ENCODE peak calls at places on chromosomes 5 and 9, in nine cellular contexts. M, V, T, C, Q, W, U, H and E are unnamed samples.

GRCh38 chr9:124468061-124468740 is 17.9 kb downstream of the ADGRD2 start:
- DNase-seq in M (no peak), V (no peak), T (no peak), C (no peak), Q (no peak), W (no peak), U (no peak), H (no peak), E (no peak)

GRCh38 chr5:76193635-76194034 is 110.5 kb downstream of the SV2C start:
- DNase-seq in M (no peak), V (no peak), T (no peak), C (no peak), Q (no peak), W (no peak), U (no peak), H (no peak), E (no peak)

GRCh38 chr9:20526500-20527319 is 95.6 kb downstream of the MLLT3 start:
- DNase-seq in M (peak; percentile 36), V (no peak), T (no peak), C (peak; percentile 73), Q (no peak), W (no peak), U (no peak), H (no peak), E (no peak)

GRCh38 chr5:75668988-75669760 is 48.1 kb downstream of the POC5 start:
- DNase-seq in M (peak; percentile 83), V (peak; percentile 76), T (peak; percentile 43), C (peak; percentile 9), Q (peak; percentile 65), W (no peak), U (no peak), H (peak; percentile 17), E (no peak)

GRCh38 chr9:33354651-33355211 is 47.6 kb downstream of the AQP7 start:
- DNase-seq in M (peak; percentile 70), V (no peak), T (no peak), C (peak; percentile 12), Q (no peak), W (peak; percentile 27), U (no peak), H (no peak), E (no peak)

GRCh38 chr5:98414938-98415337 is 358.5 kb upstream of the RGMB start:
- DNase-seq in M (peak; percentile 97), V (no peak), T (no peak), C (peak; percentile 98), Q (no peak), W (no peak), U (no peak), H (no peak), E (no peak)

GRCh38 chr9:91411096-91411771 is 12.4 kb downstream of the NFIL3 start:
- DNase-seq in M (peak; percentile 37), V (no peak), T (no peak), C (no peak), Q (no peak), W (no peak), U (no peak), H (no peak), E (no peak)

GRCh38 chr5:163252951-163253350 is 184.4 kb upstream of the CCNG1 start:
- DNase-seq in M (no peak), V (no peak), T (no peak), C (no peak), Q (no peak), W (no peak), U (no peak), H (no peak), E (no peak)

GRCh38 chr9:35666045-35666444 is 1.1 kb upstream of the ARHGEF39 start:
- DNase-seq in M (peak; percentile 78), V (no peak), T (no peak), C (no peak), Q (no peak), W (no peak), U (no peak), H (no peak), E (no peak)

GRCh38 chr9:132447346-132447745 is 37.3 kb downstream of the CFAP77 start:
- DNase-seq in M (no peak), V (no peak), T (no peak), C (no peak), Q (no peak), W (peak; percentile 65), U (no peak), H (no peak), E (no peak)

GRCh38 chr9:88313364-88314220 is 74.7 kb upstream of the SPIN1 start:
- DNase-seq in M (no peak), V (no peak), T (no peak), C (no peak), Q (no peak), W (peak; percentile 13), U (no peak), H (no peak), E (no peak)

GRCh38 chr9:119968837-119969707 is 599.8 kb upstream of the BRINP1 start:
- DNase-seq in M (peak; percentile 74), V (peak; percentile 24), T (peak; percentile 18), C (peak; percentile 45), Q (peak; percentile 63), W (peak; percentile 85), U (no peak), H (no peak), E (peak; percentile 34)

GRCh38 chr5:37886207-37886905 is 46.5 kb upstream of the GDNF start:
- DNase-seq in M (peak; percentile 41), V (no peak), T (no peak), C (no peak), Q (no peak), W (peak; percentile 68), U (no peak), H (no peak), E (no peak)

GRCh38 chr5:138942861-138943260 is 67.7 kb upstream of the LRRTM2 start:
- DNase-seq in M (no peak), V (no peak), T (no peak), C (no peak), Q (no peak), W (peak; percentile 87), U (no peak), H (no peak), E (no peak)

GRCh38 chr5:132498686-132499271 is 8.2 kb upstream of the IRF1 start:
- DNase-seq in M (peak; percentile 74), V (no peak), T (no peak), C (no peak), Q (no peak), W (no peak), U (no peak), H (no peak), E (no peak)

GRCh38 chr9:15333376-15333881 is 26.4 kb upstream of the TTC39B start:
- DNase-seq in M (no peak), V (no peak), T (no peak), C (no peak), Q (peak; percentile 23), W (no peak), U (no peak), H (no peak), E (no peak)

GRCh38 chr9:132439153-132439552 is 29.1 kb downstream of the CFAP77 start:
- DNase-seq in M (no peak), V (no peak), T (no peak), C (no peak), Q (no peak), W (no peak), U (no peak), H (no peak), E (no peak)

GRCh38 chr5:36575367-36575781 is 31.0 kb upstream of the SLC1A3 start:
- DNase-seq in M (peak; percentile 78), V (no peak), T (no peak), C (peak; percentile 51), Q (no peak), W (no peak), U (no peak), H (no peak), E (no peak)

GRCh38 chr5:132496631-132497487 is 6.3 kb upstream of the IRF1 start:
- DNase-seq in M (peak; percentile 92), V (peak; percentile 67), T (peak; percentile 43), C (peak; percentile 87), Q (peak; percentile 95), W (peak; percentile 32), U (no peak), H (no peak), E (no peak)

GRCh38 chr5:10567181-10567591 is 3.3 kb downstream of the ANKRD33B start:
- DNase-seq in M (peak; percentile 49), V (no peak), T (no peak), C (no peak), Q (no peak), W (no peak), U (no peak), H (no peak), E (no peak)

GRCh38 chr9:112378441-112379176 is 1.3 kb upstream of the HSDL2 start:
- DNase-seq in M (peak; percentile 48), V (peak; percentile 13), T (no peak), C (peak; percentile 4), Q (peak; percentile 40), W (peak; percentile 37), U (no peak), H (no peak), E (no peak)

GRCh38 chr5:134574521-134574920 is 49.1 kb downstream of the JADE2 start:
- DNase-seq in M (no peak), V (no peak), T (no peak), C (no peak), Q (no peak), W (no peak), U (no peak), H (no peak), E (no peak)

GRCh38 chr5:120446896-120447295 is 17.2 kb upstream of the PRR16 start:
- DNase-seq in M (no peak), V (no peak), T (no peak), C (no peak), Q (no peak), W (no peak), U (no peak), H (no peak), E (no peak)

GRCh38 chr9:22454021-22454420 is 7.4 kb downstream of the DMRTA1 start:
- DNase-seq in M (peak; percentile 44), V (no peak), T (no peak), C (peak; percentile 51), Q (no peak), W (no peak), U (no peak), H (no peak), E (no peak)

GRCh38 chr9:105967798-105968197 is 273.5 kb downstream of the TMEM38B start:
- DNase-seq in M (no peak), V (no peak), T (no peak), C (no peak), Q (no peak), W (no peak), U (no peak), H (no peak), E (no peak)

GRCh38 chr5:108919591-108920326 is 172.1 kb downstream of the FER start:
- DNase-seq in M (no peak), V (no peak), T (no peak), C (peak; percentile 5), Q (no peak), W (no peak), U (no peak), H (no peak), E (no peak)

GRCh38 chr9:89870207-89870606 is 265.4 kb downstream of the GADD45G start:
- DNase-seq in M (no peak), V (no peak), T (no peak), C (no peak), Q (no peak), W (no peak), U (no peak), H (no peak), E (no peak)

GRCh38 chr9:133842174-133842573 is 104.0 kb upstream of the SARDH start:
- DNase-seq in M (no peak), V (no peak), T (no peak), C (no peak), Q (peak; percentile 81), W (no peak), U (no peak), H (no peak), E (peak; percentile 69)

GRCh38 chr5:135729582-135729879 is 104.9 kb upstream of the SLC25A48 start:
- DNase-seq in M (no peak), V (no peak), T (no peak), C (no peak), Q (no peak), W (peak; percentile 25), U (no peak), H (no peak), E (no peak)

GRCh38 chr5:98333921-98334320 is 439.5 kb upstream of the RGMB start:
- DNase-seq in M (peak; percentile 25), V (no peak), T (no peak), C (no peak), Q (no peak), W (no peak), U (no peak), H (no peak), E (no peak)

GRCh38 chr9:135884328-135885035 is 22.9 kb downstream of the CAMSAP1 start:
- DNase-seq in M (peak; percentile 54), V (no peak), T (no peak), C (peak; percentile 55), Q (no peak), W (no peak), U (no peak), H (no peak), E (no peak)